ENCODE peak calls at places on chromosomes 5 and 9, in nine cellular contexts. One of them, this sample, is unnamed.

GRCh38 chr9:86660146-86660545 is 287.2 kb downstream of the GAS1 start:
- DNase-seq in small intestine: no peak
- DNase-seq in PC-9: peak
- DNase-seq in cardiac fibroblast: peak
- DNase-seq in aorta: no peak
- DNase-seq in right cardiac atrium: no peak
- DNase-seq in choroid plexus epithelial cell: peak
- DNase-seq in OCI-LY7: no peak
- DNase-seq in LNCaP clone FGC: no peak
- DNase-seq in this sample: no peak

GRCh38 chr9:35271637-35272036 is 109.8 kb downstream of the UNC13B start:
- DNase-seq in small intestine: no peak
- DNase-seq in PC-9: no peak
- DNase-seq in cardiac fibroblast: no peak
- DNase-seq in aorta: no peak
- DNase-seq in right cardiac atrium: no peak
- DNase-seq in choroid plexus epithelial cell: no peak
- DNase-seq in OCI-LY7: no peak
- DNase-seq in LNCaP clone FGC: no peak
- DNase-seq in this sample: no peak

GRCh38 chr9:127273350-127273749 is 8.8 kb downstream of the GARNL3 start:
- DNase-seq in small intestine: no peak
- DNase-seq in PC-9: no peak
- DNase-seq in cardiac fibroblast: no peak
- DNase-seq in aorta: no peak
- DNase-seq in right cardiac atrium: no peak
- DNase-seq in choroid plexus epithelial cell: no peak
- DNase-seq in OCI-LY7: no peak
- DNase-seq in LNCaP clone FGC: no peak
- DNase-seq in this sample: no peak

GRCh38 chr9:31119882-31120481 is 1264.5 kb upstream of the ACO1 start:
- DNase-seq in small intestine: peak
- DNase-seq in PC-9: peak
- DNase-seq in cardiac fibroblast: peak
- DNase-seq in aorta: no peak
- DNase-seq in right cardiac atrium: no peak
- DNase-seq in choroid plexus epithelial cell: peak
- DNase-seq in OCI-LY7: peak
- DNase-seq in LNCaP clone FGC: no peak
- DNase-seq in this sample: peak

GRCh38 chr5:131628990-131629389 is 6.0 kb downstream of the RAPGEF6 start:
- DNase-seq in small intestine: no peak
- DNase-seq in PC-9: no peak
- DNase-seq in cardiac fibroblast: peak
- DNase-seq in aorta: no peak
- DNase-seq in right cardiac atrium: no peak
- DNase-seq in choroid plexus epithelial cell: peak
- DNase-seq in OCI-LY7: no peak
- DNase-seq in LNCaP clone FGC: no peak
- DNase-seq in this sample: no peak

GRCh38 chr5:149757186-149757950 is 27.3 kb downstream of the PPARGC1B start:
- DNase-seq in small intestine: peak
- DNase-seq in PC-9: no peak
- DNase-seq in cardiac fibroblast: no peak
- DNase-seq in aorta: peak
- DNase-seq in right cardiac atrium: no peak
- DNase-seq in choroid plexus epithelial cell: no peak
- DNase-seq in OCI-LY7: no peak
- DNase-seq in LNCaP clone FGC: no peak
- DNase-seq in this sample: no peak

GRCh38 chr5:103582364-103582763 is 19.8 kb upstream of the NUDT12 start:
- DNase-seq in small intestine: peak
- DNase-seq in PC-9: peak
- DNase-seq in cardiac fibroblast: peak
- DNase-seq in aorta: no peak
- DNase-seq in right cardiac atrium: no peak
- DNase-seq in choroid plexus epithelial cell: peak
- DNase-seq in OCI-LY7: peak
- DNase-seq in LNCaP clone FGC: no peak
- DNase-seq in this sample: peak

GRCh38 chr9:111948958-111949357 is 52.3 kb downstream of the UGCG start:
- DNase-seq in small intestine: no peak
- DNase-seq in PC-9: no peak
- DNase-seq in cardiac fibroblast: no peak
- DNase-seq in aorta: no peak
- DNase-seq in right cardiac atrium: no peak
- DNase-seq in choroid plexus epithelial cell: no peak
- DNase-seq in OCI-LY7: no peak
- DNase-seq in LNCaP clone FGC: no peak
- DNase-seq in this sample: no peak

GRCh38 chr5:93583525-93583798 is 440 bp downstream of the NR2F1 start:
- DNase-seq in small intestine: no peak
- DNase-seq in PC-9: no peak
- DNase-seq in cardiac fibroblast: no peak
- DNase-seq in aorta: no peak
- DNase-seq in right cardiac atrium: no peak
- DNase-seq in choroid plexus epithelial cell: peak
- DNase-seq in OCI-LY7: no peak
- DNase-seq in LNCaP clone FGC: no peak
- DNase-seq in this sample: no peak

GRCh38 chr5:93585054-93585751 is 2.2 kb downstream of the NR2F1 start:
- DNase-seq in small intestine: no peak
- DNase-seq in PC-9: peak
- DNase-seq in cardiac fibroblast: no peak
- DNase-seq in aorta: no peak
- DNase-seq in right cardiac atrium: no peak
- DNase-seq in choroid plexus epithelial cell: peak
- DNase-seq in OCI-LY7: no peak
- DNase-seq in LNCaP clone FGC: no peak
- DNase-seq in this sample: no peak

GRCh38 chr5:93585753-93586385 is 2.8 kb downstream of the NR2F1 start:
- DNase-seq in small intestine: no peak
- DNase-seq in PC-9: no peak
- DNase-seq in cardiac fibroblast: no peak
- DNase-seq in aorta: no peak
- DNase-seq in right cardiac atrium: no peak
- DNase-seq in choroid plexus epithelial cell: peak
- DNase-seq in OCI-LY7: no peak
- DNase-seq in LNCaP clone FGC: no peak
- DNase-seq in this sample: no peak

GRCh38 chr5:93583799-93584530 is 943 bp downstream of the NR2F1 start:
- DNase-seq in small intestine: no peak
- DNase-seq in PC-9: peak
- DNase-seq in cardiac fibroblast: peak
- DNase-seq in aorta: peak
- DNase-seq in right cardiac atrium: peak
- DNase-seq in choroid plexus epithelial cell: no peak
- DNase-seq in OCI-LY7: peak
- DNase-seq in LNCaP clone FGC: no peak
- DNase-seq in this sample: peak

DNA sequence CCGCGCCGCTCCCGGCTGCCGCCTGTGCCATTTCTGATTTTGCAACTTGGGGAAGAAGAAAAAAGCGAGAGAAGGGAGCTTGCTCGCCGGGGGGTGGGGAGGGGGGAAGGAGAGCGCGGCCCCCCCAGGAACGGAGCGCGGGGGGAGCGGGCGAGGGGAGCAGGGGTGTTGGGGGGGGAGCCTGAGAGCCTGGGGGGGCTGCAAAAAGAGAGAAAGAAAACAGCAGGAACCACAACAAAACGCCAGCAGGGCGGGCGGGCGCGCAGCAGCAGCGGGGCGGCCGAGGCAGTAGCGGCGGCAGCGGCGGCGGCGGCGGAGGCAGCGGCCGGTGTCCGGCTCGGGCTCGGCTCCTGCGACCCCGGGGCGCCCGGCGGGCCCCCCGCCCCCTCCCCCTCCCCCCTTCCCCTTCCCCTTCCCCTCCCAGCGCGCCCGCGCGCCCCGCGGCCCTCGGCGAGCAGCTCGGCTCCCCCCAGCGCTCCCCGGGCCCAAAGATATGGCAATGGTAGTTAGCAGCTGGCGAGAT is 1.6 kb downstream of the NR2F1 start:
- DNase-seq in small intestine: no peak
- DNase-seq in PC-9: no peak
- DNase-seq in cardiac fibroblast: no peak
- DNase-seq in aorta: peak
- DNase-seq in right cardiac atrium: no peak
- DNase-seq in choroid plexus epithelial cell: peak
- DNase-seq in OCI-LY7: no peak
- DNase-seq in LNCaP clone FGC: no peak
- DNase-seq in this sample: no peak
- H3K4me3 ChIP-seq in small intestine: peak
- H3K4me3 ChIP-seq in PC-9: peak
- H3K4me3 ChIP-seq in cardiac fibroblast: peak
- H3K4me3 ChIP-seq in aorta: peak
- H3K4me3 ChIP-seq in right cardiac atrium: peak
- H3K4me3 ChIP-seq in choroid plexus epithelial cell: peak
- H3K4me3 ChIP-seq in OCI-LY7: no peak
- H3K4me3 ChIP-seq in LNCaP clone FGC: peak
- H3K4me3 ChIP-seq in this sample: peak

GRCh38 chr5:151924564-151925395 is at the start of gene GLRA1:
- DNase-seq in small intestine: no peak
- DNase-seq in PC-9: peak
- DNase-seq in cardiac fibroblast: peak
- DNase-seq in aorta: peak
- DNase-seq in right cardiac atrium: peak
- DNase-seq in choroid plexus epithelial cell: peak
- DNase-seq in OCI-LY7: peak
- DNase-seq in LNCaP clone FGC: no peak
- DNase-seq in this sample: peak

GRCh38 chr5:151925396-151925750 is 722 bp upstream of the GLRA1 start:
- DNase-seq in small intestine: no peak
- DNase-seq in PC-9: no peak
- DNase-seq in cardiac fibroblast: no peak
- DNase-seq in aorta: no peak
- DNase-seq in right cardiac atrium: no peak
- DNase-seq in choroid plexus epithelial cell: no peak
- DNase-seq in OCI-LY7: no peak
- DNase-seq in LNCaP clone FGC: no peak
- DNase-seq in this sample: no peak

GRCh38 chr5:151917931-151918330 is 6.7 kb downstream of the GLRA1 start:
- DNase-seq in small intestine: no peak
- DNase-seq in PC-9: no peak
- DNase-seq in cardiac fibroblast: no peak
- DNase-seq in aorta: no peak
- DNase-seq in right cardiac atrium: no peak
- DNase-seq in choroid plexus epithelial cell: no peak
- DNase-seq in OCI-LY7: no peak
- DNase-seq in LNCaP clone FGC: no peak
- DNase-seq in this sample: no peak

GRCh38 chr5:151926186-151926585 is 1.5 kb upstream of the GLRA1 start:
- DNase-seq in small intestine: no peak
- DNase-seq in PC-9: no peak
- DNase-seq in cardiac fibroblast: no peak
- DNase-seq in aorta: no peak
- DNase-seq in right cardiac atrium: no peak
- DNase-seq in choroid plexus epithelial cell: no peak
- DNase-seq in OCI-LY7: no peak
- DNase-seq in LNCaP clone FGC: no peak
- DNase-seq in this sample: no peak

GRCh38 chr5:151923865-151924264 is 786 bp downstream of the GLRA1 start:
- DNase-seq in small intestine: no peak
- DNase-seq in PC-9: peak
- DNase-seq in cardiac fibroblast: peak
- DNase-seq in aorta: no peak
- DNase-seq in right cardiac atrium: no peak
- DNase-seq in choroid plexus epithelial cell: peak
- DNase-seq in OCI-LY7: no peak
- DNase-seq in LNCaP clone FGC: no peak
- DNase-seq in this sample: no peak
- H3K4me3 ChIP-seq in small intestine: no peak
- H3K4me3 ChIP-seq in PC-9: no peak
- H3K4me3 ChIP-seq in cardiac fibroblast: no peak
- H3K4me3 ChIP-seq in aorta: no peak
- H3K4me3 ChIP-seq in right cardiac atrium: no peak
- H3K4me3 ChIP-seq in choroid plexus epithelial cell: no peak
- H3K4me3 ChIP-seq in OCI-LY7: no peak
- H3K4me3 ChIP-seq in LNCaP clone FGC: no peak
- H3K4me3 ChIP-seq in this sample: no peak

GRCh38 chr5:137834498-137834897 is 33.2 kb upstream of the MYOT start:
- DNase-seq in small intestine: no peak
- DNase-seq in PC-9: no peak
- DNase-seq in cardiac fibroblast: no peak
- DNase-seq in aorta: no peak
- DNase-seq in right cardiac atrium: no peak
- DNase-seq in choroid plexus epithelial cell: no peak
- DNase-seq in OCI-LY7: no peak
- DNase-seq in LNCaP clone FGC: no peak
- DNase-seq in this sample: no peak

GRCh38 chr5:137836997-137837396 is 30.7 kb upstream of the MYOT start:
- DNase-seq in small intestine: no peak
- DNase-seq in PC-9: no peak
- DNase-seq in cardiac fibroblast: peak
- DNase-seq in aorta: no peak
- DNase-seq in right cardiac atrium: no peak
- DNase-seq in choroid plexus epithelial cell: peak
- DNase-seq in OCI-LY7: no peak
- DNase-seq in LNCaP clone FGC: no peak
- DNase-seq in this sample: peak

GRCh38 chr5:137837741-137838389 is 29.8 kb upstream of the MYOT start:
- DNase-seq in small intestine: peak
- DNase-seq in PC-9: no peak
- DNase-seq in cardiac fibroblast: no peak
- DNase-seq in aorta: no peak
- DNase-seq in right cardiac atrium: no peak
- DNase-seq in choroid plexus epithelial cell: peak
- DNase-seq in OCI-LY7: no peak
- DNase-seq in LNCaP clone FGC: no peak
- DNase-seq in this sample: no peak

GRCh38 chr5:137838976-137839375 is 28.7 kb upstream of the MYOT start:
- DNase-seq in small intestine: peak
- DNase-seq in PC-9: no peak
- DNase-seq in cardiac fibroblast: no peak
- DNase-seq in aorta: no peak
- DNase-seq in right cardiac atrium: no peak
- DNase-seq in choroid plexus epithelial cell: no peak
- DNase-seq in OCI-LY7: no peak
- DNase-seq in LNCaP clone FGC: no peak
- DNase-seq in this sample: no peak

GRCh38 chr5:137836301-137836700 is 31.4 kb upstream of the MYOT start:
- DNase-seq in small intestine: no peak
- DNase-seq in PC-9: no peak
- DNase-seq in cardiac fibroblast: no peak
- DNase-seq in aorta: no peak
- DNase-seq in right cardiac atrium: no peak
- DNase-seq in choroid plexus epithelial cell: peak
- DNase-seq in OCI-LY7: no peak
- DNase-seq in LNCaP clone FGC: no peak
- DNase-seq in this sample: no peak
- H3K4me3 ChIP-seq in small intestine: no peak
- H3K4me3 ChIP-seq in PC-9: no peak
- H3K4me3 ChIP-seq in cardiac fibroblast: no peak
- H3K4me3 ChIP-seq in aorta: no peak
- H3K4me3 ChIP-seq in right cardiac atrium: no peak
- H3K4me3 ChIP-seq in choroid plexus epithelial cell: no peak
- H3K4me3 ChIP-seq in OCI-LY7: no peak
- H3K4me3 ChIP-seq in LNCaP clone FGC: no peak
- H3K4me3 ChIP-seq in this sample: no peak

DNA sequence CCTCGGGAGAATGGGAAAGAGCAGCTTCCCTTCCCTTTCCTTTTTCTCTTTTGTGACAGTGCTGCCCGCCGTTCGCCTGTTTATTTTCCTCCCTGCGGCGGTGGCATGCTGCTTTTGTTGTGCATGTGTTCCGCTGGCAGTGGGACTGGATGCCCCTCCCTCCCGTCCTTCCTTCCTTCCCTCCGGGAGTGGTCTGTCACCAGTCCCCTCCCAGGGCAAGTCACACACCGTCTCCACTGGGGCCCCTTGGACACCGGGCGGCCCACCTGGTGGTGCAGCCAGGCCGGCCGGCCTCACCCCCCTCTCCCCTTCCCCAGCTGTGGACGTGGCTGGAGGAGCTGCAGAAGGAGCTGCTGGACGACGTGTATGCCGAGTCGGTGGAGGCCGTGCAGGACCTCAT is 214.7 kb downstream of the TRIO start:
- DNase-seq in small intestine: no peak
- DNase-seq in PC-9: no peak
- DNase-seq in cardiac fibroblast: no peak
- DNase-seq in aorta: no peak
- DNase-seq in right cardiac atrium: no peak
- DNase-seq in choroid plexus epithelial cell: no peak
- DNase-seq in OCI-LY7: no peak
- DNase-seq in LNCaP clone FGC: no peak
- DNase-seq in this sample: no peak
- H3K4me3 ChIP-seq in small intestine: no peak
- H3K4me3 ChIP-seq in PC-9: no peak
- H3K4me3 ChIP-seq in cardiac fibroblast: no peak
- H3K4me3 ChIP-seq in aorta: no peak
- H3K4me3 ChIP-seq in right cardiac atrium: no peak
- H3K4me3 ChIP-seq in choroid plexus epithelial cell: no peak
- H3K4me3 ChIP-seq in OCI-LY7: no peak
- H3K4me3 ChIP-seq in LNCaP clone FGC: no peak
- H3K4me3 ChIP-seq in this sample: no peak

This sample was measured in hepatocyte.